ENCODE peak calls at places on chromosomes 6 and 20, in five cellular contexts. A, H, P, T and M are unnamed samples.

GRCh38 chr6:152004036-152004566 is 196.6 kb downstream of the ESR1 start:
- DNase-seq in A (no peak), H (no peak), P (no peak), T (no peak), M (no peak)

GRCh38 chr6:17393335-17394191 is at the start of gene CAP2:
- DNase-seq in A (peak; percentile 86), H (peak; percentile 59), P (peak; percentile 75), T (peak; percentile 83), M (peak; percentile 75)

GRCh38 chr6:113719545-113719944 is 137.6 kb upstream of the MARCKS start:
- DNase-seq in A (no peak), H (peak; percentile 84), P (no peak), T (no peak), M (peak; percentile 62)

GRCh38 chr6:25288518-25288917 is 9.3 kb downstream of the CARMIL1 start:
- DNase-seq in A (no peak), H (no peak), P (no peak), T (no peak), M (no peak)

GRCh38 chr6:167748458-167749379 is 78.0 kb upstream of the AFDN start:
- DNase-seq in A (no peak), H (no peak), P (no peak), T (no peak), M (peak; percentile 76)

GRCh38 chr6:109979033-109979921 is 1.2 kb downstream of the GPR6 start:
- DNase-seq in A (peak; percentile 53), H (no peak), P (no peak), T (peak; percentile 65), M (no peak)

GRCh38 chr6:151749341-151749740 is 58.1 kb upstream of the ESR1 start:
- DNase-seq in A (no peak), H (no peak), P (no peak), T (no peak), M (no peak)

GRCh38 chr6:31007694-31008093 is 2.6 kb upstream of the MUC22 start:
- DNase-seq in A (no peak), H (peak; percentile 93), P (no peak), T (no peak), M (peak; percentile 94)

GRCh38 chr6:17442196-17442595 is 48.8 kb downstream of the CAP2 start:
- DNase-seq in A (no peak), H (no peak), P (no peak), T (no peak), M (no peak)

GRCh38 chr6:47440722-47441121 is 36.9 kb upstream of the CD2AP start:
- DNase-seq in A (no peak), H (no peak), P (no peak), T (no peak), M (no peak)

GRCh38 chr6:25652007-25652515 is at the start of gene SCGN:
- DNase-seq in A (peak; percentile 83), H (peak; percentile 36), P (peak; percentile 81), T (peak; percentile 89), M (peak; percentile 64)

GRCh38 chr6:127630800-127631199 is 53.8 kb downstream of the C6orf58 start:
- DNase-seq in A (no peak), H (no peak), P (no peak), T (no peak), M (no peak)

GRCh38 chr20:53243152-53243551 is 271.0 kb downstream of the TSHZ2 start:
- DNase-seq in A (no peak), H (no peak), P (no peak), T (no peak), M (no peak)

GRCh38 chr20:53245581-53245980 is 273.4 kb downstream of the TSHZ2 start:
- DNase-seq in A (no peak), H (no peak), P (no peak), T (no peak), M (no peak)

GRCh38 chr20:53247460-53248103 is 275.4 kb downstream of the TSHZ2 start:
- DNase-seq in A (no peak), H (no peak), P (no peak), T (no peak), M (no peak)

DNA sequence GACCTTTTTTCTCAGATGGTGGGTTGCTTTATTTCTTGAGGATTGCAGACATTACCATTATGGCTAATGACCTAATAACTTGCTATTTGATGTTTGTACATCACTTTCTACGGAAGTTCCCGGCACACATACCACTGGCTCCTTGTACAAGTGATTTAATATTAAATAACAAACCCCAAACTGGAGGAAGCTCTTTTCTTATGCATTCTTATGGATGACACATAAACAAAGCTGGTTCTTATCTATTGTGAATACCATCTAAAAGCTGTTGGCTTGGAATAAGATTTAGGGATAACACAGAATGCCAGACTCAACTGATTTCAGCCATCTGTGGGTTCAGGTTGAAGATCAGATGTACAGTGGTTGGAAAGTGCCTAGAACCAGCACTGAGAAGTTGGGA is 272.6 kb downstream of the TSHZ2 start:
- DNase-seq in A (no peak), H (no peak), P (no peak), T (no peak), M (peak; percentile 41)
- H4K91ac ChIP-seq in A (no peak overlapping the region), H (no peak overlapping the region), P (no peak overlapping the region), T (no peak overlapping the region), M (no peak overlapping the region)

GRCh38 chr6:69816017-69816416 is 19.2 kb upstream of the LMBRD1 start:
- DNase-seq in A (no peak), H (no peak), P (no peak), T (no peak), M (no peak)

GRCh38 chr6:69816569-69816968 is 19.8 kb upstream of the LMBRD1 start:
- DNase-seq in A (no peak), H (no peak), P (no peak), T (no peak), M (no peak)

GRCh38 chr6:69817358-69817757 is 20.5 kb upstream of the LMBRD1 start:
- DNase-seq in A (no peak), H (no peak), P (no peak), T (no peak), M (no peak)

GRCh38 chr6:69813508-69813907 is 16.7 kb upstream of the LMBRD1 start:
- DNase-seq in A (no peak), H (no peak), P (no peak), T (no peak), M (peak; percentile 11)

GRCh38 chr6:69812746-69813427 is 16.1 kb upstream of the LMBRD1 start:
- DNase-seq in A (no peak), H (no peak), P (no peak), T (no peak), M (no peak)
- H2BK15ac ChIP-seq in A (no peak overlapping the region), H (no peak overlapping the region), P (no peak overlapping the region), T (no peak overlapping the region), M (no peak overlapping the region)

GRCh38 chr20:50797142-50797541 is 2.3 kb downstream of the BCAS4 start:
- DNase-seq in A (no peak), H (no peak), P (no peak), T (no peak), M (no peak)

GRCh38 chr20:50790651-50791277 is 4.1 kb upstream of the BCAS4 start:
- DNase-seq in A (peak; percentile 94), H (peak; percentile 85), P (peak; percentile 76), T (peak; percentile 93), M (peak; percentile 85)

GRCh38 chr20:50794846-50795634 is at the start of gene BCAS4:
- DNase-seq in A (peak; percentile 93), H (peak; percentile 79), P (peak; percentile 86), T (peak; percentile 89), M (peak; percentile 71)

GRCh38 chr20:50792708-50793574 is 1.9 kb upstream of the BCAS4 start:
- DNase-seq in A (no peak), H (no peak), P (no peak), T (no peak), M (no peak)

DNA sequence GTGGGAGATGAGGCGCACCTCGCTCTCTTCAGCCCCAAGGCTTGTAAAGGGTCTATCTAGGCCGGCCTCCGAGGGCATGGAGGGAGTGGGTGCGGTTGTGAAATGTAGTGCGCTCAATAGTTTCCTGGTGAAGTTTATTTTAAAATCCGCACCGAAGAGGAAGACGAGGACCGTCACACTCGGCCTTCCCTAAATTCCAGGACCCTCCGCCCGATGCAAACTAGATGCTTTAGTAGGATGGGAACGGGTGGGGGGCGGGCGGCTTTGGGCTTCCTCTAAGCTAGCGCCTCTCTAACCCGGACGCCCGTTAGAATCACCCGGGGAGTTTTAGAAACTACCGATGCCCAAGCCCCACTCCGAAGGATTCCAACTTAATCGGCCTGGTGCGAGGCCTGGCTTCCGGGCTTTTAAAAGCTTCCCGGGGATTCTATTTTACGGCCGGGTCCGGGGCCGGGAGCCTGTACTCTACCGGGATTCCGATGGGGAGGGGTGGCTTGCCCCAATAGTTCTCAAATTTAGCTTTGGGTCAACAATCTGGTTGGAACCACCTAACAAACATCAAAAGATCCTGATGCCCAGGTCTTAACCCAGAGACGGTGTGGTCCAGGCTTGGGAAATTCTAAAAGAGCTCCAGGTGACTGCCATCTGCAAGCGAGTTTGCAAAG is 548 bp upstream of the BCAS4 start:
- DNase-seq in A (no peak), H (no peak), P (no peak), T (no peak), M (no peak)
- H4K91ac ChIP-seq in A (no peak overlapping the region), H (no peak overlapping the region), P (no peak overlapping the region), T (no peak overlapping the region), M (no peak overlapping the region)

DNA sequence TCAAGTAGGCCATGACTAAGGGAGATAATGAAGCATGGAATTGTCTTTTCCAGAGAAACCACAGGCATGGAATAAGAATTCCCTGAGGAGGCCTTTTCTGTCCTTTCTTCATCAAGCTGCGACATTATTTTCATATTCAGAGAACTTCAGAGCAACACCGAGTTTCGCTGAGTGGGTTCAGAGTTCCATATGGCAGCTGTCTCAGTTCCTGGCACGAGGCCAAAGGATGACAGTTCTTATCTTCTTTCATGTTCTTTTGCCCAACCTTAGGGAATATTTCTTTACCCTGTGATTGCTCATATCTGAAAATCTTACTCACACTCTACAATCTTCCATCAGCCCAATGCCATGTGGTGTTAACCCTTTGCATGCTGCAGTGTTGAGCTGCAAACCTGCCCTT is 135.3 kb upstream of the BMP2 start:
- DNase-seq in A (no peak), H (no peak), P (no peak), T (no peak), M (peak; percentile 73)
- H2BK15ac ChIP-seq in A (no peak overlapping the region), H (no peak overlapping the region), P (no peak overlapping the region), T (no peak overlapping the region), M (no peak overlapping the region)

GRCh38 chr6:11202513-11203305 is 29.8 kb downstream of the NEDD9 start:
- DNase-seq in A (peak; percentile 59), H (peak; percentile 41), P (peak; percentile 37), T (no peak), M (peak; percentile 60)

GRCh38 chr6:11205721-11206120 is 26.7 kb downstream of the NEDD9 start:
- DNase-seq in A (no peak), H (no peak), P (no peak), T (peak; percentile 22), M (no peak)

GRCh38 chr6:11206576-11206975 is 25.9 kb downstream of the NEDD9 start:
- DNase-seq in A (no peak), H (no peak), P (no peak), T (no peak), M (no peak)

GRCh38 chr6:11203306-11204009 is 29.0 kb downstream of the NEDD9 start:
- DNase-seq in A (no peak), H (no peak), P (no peak), T (no peak), M (no peak)

GRCh38 chr6:11204987-11205386 is 27.5 kb downstream of the NEDD9 start:
- DNase-seq in A (no peak), H (no peak), P (no peak), T (no peak), M (no peak)
- H4K91ac ChIP-seq in A (no peak overlapping the region), H (peak overlapping the region; percentile 32), P (no peak overlapping the region), T (no peak overlapping the region), M (no peak overlapping the region)

GRCh38 chr20:63413323-63413722 is 52.2 kb upstream of the CHRNA4 start:
- DNase-seq in A (no peak), H (no peak), P (no peak), T (no peak), M (no peak)
- H2BK15ac ChIP-seq in A (no peak overlapping the region), H (no peak overlapping the region), P (no peak overlapping the region), T (no peak overlapping the region), M (no peak overlapping the region)